ENCODE peak calls at places on chromosomes 4 and X, in four cellular contexts. Y, U, W and Z are unnamed samples.

GRCh38 chr4:84826681-84827080 is 139.8 kb downstream of the WDFY3 start:
- DNase-seq in Y (no peak), U (no peak), W (no peak), Z (no peak)

GRCh38 chrX:72644946-72645345 is 69.2 kb downstream of the PHKA1 start:
- DNase-seq in Y (no peak), U (no peak), W (no peak), Z (no peak)

GRCh38 chr4:21901831-21902230 is 46.7 kb downstream of the KCNIP4 start:
- DNase-seq in Y (no peak), U (peak; percentile 51), W (no peak), Z (no peak)

GRCh38 chr4:142366821-142367220 is 479.3 kb downstream of the INPP4B start:
- DNase-seq in Y (no peak), U (peak; percentile 62), W (no peak), Z (no peak)

GRCh38 chrX:125248931-125249330 is 70.7 kb upstream of the TEX13C start:
- DNase-seq in Y (no peak), U (no peak), W (no peak), Z (no peak)

GRCh38 chr4:147901886-147902285 is 170.0 kb downstream of the ARHGAP10 start:
- DNase-seq in Y (no peak), U (no peak), W (no peak), Z (no peak)

GRCh38 chr4:151226004-151226932 is 50.7 kb upstream of the PRSS48 start:
- DNase-seq in Y (no peak), U (peak; percentile 90), W (no peak), Z (peak; percentile 38)

GRCh38 chrX:139566981-139567380 is 36.4 kb downstream of the F9 start:
- DNase-seq in Y (no peak), U (no peak), W (no peak), Z (no peak)

GRCh38 chr4:186190456-186191265 is 706 bp upstream of the CYP4V2 start:
- DNase-seq in Y (no peak), U (peak; percentile 34), W (peak; percentile 39), Z (peak; percentile 60)

GRCh38 chr4:147714575-147715401 is 17.1 kb upstream of the ARHGAP10 start:
- DNase-seq in Y (no peak), U (peak; percentile 78), W (no peak), Z (no peak)

GRCh38 chrX:73577368-73577767 is 14.4 kb downstream of the CHIC1 start:
- DNase-seq in Y (no peak), U (peak; percentile 81), W (no peak), Z (no peak)

GRCh38 chr4:73019462-73020047 is 50.0 kb downstream of the COX18 start:
- DNase-seq in Y (no peak), U (peak; percentile 55), W (peak; percentile 17), Z (no peak)

GRCh38 chr4:132297346-132297745 is 851.7 kb upstream of the PCDH10 start:
- DNase-seq in Y (no peak), U (peak; percentile 34), W (no peak), Z (no peak)